ENCODE peak calls at places on chromosomes 1 and 21, in four cellular contexts. I is activated T-helper 1 cell treated with anti-CD3 and anti-CD28 coated beads, Interleukin-12 subunit alpha, Interleukin-12 subunit beta, Interleukin-2, Interleukin-4 antibody, amounts not matched to agents 30 ng/mL and 10 ng/mL and 1 ng/mL, durations not matched to agents 14 hours and 24 hours and 36 hours; K is Peyer's patch; D is T1000. J is an unnamed sample.
A peak's percentile ranks its signal among the peaks of the same experiment; 100 is the strongest.

GRCh38 chr1:223393275-223394214 is at the start of gene CCDC185:
- DNase-seq in I (no peak), D (no peak), K (no peak), J (no peak)

GRCh38 chr1:25503551-25504426 is 39.6 kb upstream of the LDLRAP1 start:
- DNase-seq in D (no peak), K (peak; percentile 78), I (peak; percentile 24), J (peak; percentile 23)

GRCh38 chr1:90768098-90768497 is 51.0 kb upstream of the BARHL2 start:
- DNase-seq in K (no peak), I (no peak), D (no peak), J (no peak)

GRCh38 chr1:2451744-2452582 is 24.1 kb upstream of the PLCH2 start:
- DNase-seq in D (peak; percentile 64), I (no peak), K (no peak), J (peak; percentile 96)

GRCh38 chr21:40531421-40531820 is 315.5 kb downstream of the DSCAM start:
- DNase-seq in I (no peak), D (no peak), K (no peak), J (no peak)

GRCh38 chr1:16067127-16067768 is 6.2 kb downstream of the FAM131C start:
- DNase-seq in D (no peak), I (no peak), K (peak; percentile 69), J (no peak)

GRCh38 chr1:53736290-53736689 is 2.7 kb downstream of the GLIS1 start:
- DNase-seq in K (no peak), D (no peak), I (no peak), J (no peak)

GRCh38 chr1:147599362-147600118 is 58.2 kb downstream of the BCL9 start:
- DNase-seq in K (peak; percentile 98), I (peak; percentile 89), D (peak; percentile 94), J (peak; percentile 86)

GRCh38 chr1:173356211-173356762 is 120.8 kb upstream of the PRDX6 start:
- DNase-seq in K (no peak), I (no peak), D (no peak), J (no peak)

GRCh38 chr1:230867903-230868735 is at the start of gene C1orf198:
- DNase-seq in I (peak; percentile 59), D (peak; percentile 51), K (peak; percentile 84), J (peak; percentile 70)

GRCh38 chr1:231315887-231316286 is 21.8 kb downstream of the EXOC8 start:
- DNase-seq in K (peak; percentile 50), I (peak; percentile 26), D (no peak), J (peak; percentile 35)

GRCh38 chr1:27238032-27238431 is 3.6 kb downstream of the WDTC1 start:
- DNase-seq in K (no peak), I (no peak), D (no peak), J (no peak)

GRCh38 chr1:209190591-209191241 is 392.8 kb upstream of the CAMK1G start:
- DNase-seq in K (no peak), I (no peak), D (no peak), J (peak; percentile 44)

GRCh38 chr1:58982259-58982998 is 198.6 kb upstream of the JUN start:
- DNase-seq in I (no peak), K (no peak), D (no peak), J (no peak)

GRCh38 chr21:46156678-46157077 is 1.3 kb upstream of the FTCD start:
- DNase-seq in K (peak; percentile 19), D (no peak), I (no peak), J (no peak)

GRCh38 chr1:216140650-216141547 is 282.3 kb downstream of the USH2A start:
- DNase-seq in K (no peak), D (no peak), I (no peak), J (no peak)

GRCh38 chr1:235588916-235589515 is 60.6 kb downstream of the GNG4 start:
- DNase-seq in D (peak; percentile 32), I (no peak), K (no peak), J (peak; percentile 62)

GRCh38 chr1:80509965-80510522 is 1290.7 kb upstream of the ADGRL2 start:
- DNase-seq in K (no peak), I (no peak), D (no peak), J (peak; percentile 12)

GRCh38 chr1:165896277-165896676 is 68.9 kb downstream of the UCK2 start:
- DNase-seq in D (peak; percentile 37), I (no peak), K (no peak), J (peak; percentile 57)